ENCODE peak calls at places on chromosome 20, in four cellular contexts. One of them, this sample, is unnamed.

GRCh38 chr20:54023406-54023805 is 47.0 kb downstream of the BCAS1 start:
- DNase-seq in uterus: no peak
- DNase-seq in heart left ventricle: no peak
- DNase-seq in breast epithelium: no peak
- DNase-seq in this sample: no peak

GRCh38 chr20:62668441-62669027 is 26.2 kb downstream of the SLCO4A1 start:
- DNase-seq in heart left ventricle: peak; percentile 73
- DNase-seq in breast epithelium: peak; percentile 57
- DNase-seq in uterus: peak; percentile 68
- DNase-seq in this sample: peak; percentile 81

GRCh38 chr20:40753472-40753871 is 64.4 kb upstream of the MAFB start:
- DNase-seq in breast epithelium: no peak
- DNase-seq in uterus: no peak
- DNase-seq in heart left ventricle: no peak
- DNase-seq in this sample: no peak

GRCh38 chr20:38156888-38157634 is 8.0 kb downstream of the TGM2 start:
- DNase-seq in heart left ventricle: peak; percentile 82
- DNase-seq in uterus: peak; percentile 76
- DNase-seq in breast epithelium: no peak
- DNase-seq in this sample: no peak

GRCh38 chr20:57809661-57810172 is 99.9 kb upstream of the PMEPA1 start:
- DNase-seq in heart left ventricle: no peak
- DNase-seq in breast epithelium: peak; percentile 84
- DNase-seq in uterus: no peak
- DNase-seq in this sample: no peak

GRCh38 chr20:15236812-15237211 is 899.4 kb upstream of the FLRT3 start:
- DNase-seq in uterus: no peak
- DNase-seq in heart left ventricle: no peak
- DNase-seq in breast epithelium: no peak
- DNase-seq in this sample: peak; percentile 17

GRCh38 chr20:62208805-62209755 is 11.0 kb downstream of the HRH3 start:
- DNase-seq in breast epithelium: no peak
- DNase-seq in uterus: no peak
- DNase-seq in heart left ventricle: no peak
- DNase-seq in this sample: no peak

GRCh38 chr20:23918101-23918862 is 38.7 kb upstream of the CST5 start:
- DNase-seq in breast epithelium: no peak
- DNase-seq in uterus: no peak
- DNase-seq in heart left ventricle: no peak
- DNase-seq in this sample: no peak

GRCh38 chr20:11894072-11894471 is 23.6 kb upstream of the BTBD3 start:
- DNase-seq in heart left ventricle: no peak
- DNase-seq in uterus: no peak
- DNase-seq in breast epithelium: no peak
- DNase-seq in this sample: peak; percentile 41

GRCh38 chr20:38304845-38305447 is 990 bp downstream of the BPI start:
- DNase-seq in heart left ventricle: peak; percentile 31
- DNase-seq in breast epithelium: no peak
- DNase-seq in uterus: no peak
- DNase-seq in this sample: no peak

GRCh38 chr20:7399114-7399513 is 541.1 kb downstream of the HAO1 start:
- DNase-seq in uterus: no peak
- DNase-seq in breast epithelium: no peak
- DNase-seq in heart left ventricle: no peak
- DNase-seq in this sample: no peak

DNA sequence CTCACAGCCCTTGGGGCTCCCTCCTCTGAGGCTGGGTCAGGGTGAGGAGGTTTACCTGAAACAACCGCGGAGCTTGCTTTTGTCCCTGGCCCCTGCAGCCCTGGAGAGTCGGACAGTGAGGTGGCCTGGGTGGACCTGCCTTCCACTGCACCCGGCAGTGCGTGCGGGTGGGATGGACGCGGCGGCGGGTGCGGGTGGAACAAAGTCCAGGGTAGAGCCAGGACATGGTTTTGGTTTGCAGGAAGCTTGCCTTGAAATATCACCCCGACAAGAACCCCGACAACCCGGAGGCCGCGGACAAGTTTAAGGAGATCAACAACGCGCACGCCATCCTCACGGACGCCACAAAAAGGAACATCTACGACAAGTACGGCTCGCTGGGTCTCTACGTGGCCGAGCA is 27.1 kb downstream of the UCKL1 start:
- DNase-seq in heart left ventricle: no peak
- DNase-seq in uterus: no peak
- DNase-seq in breast epithelium: no peak
- DNase-seq in this sample: no peak
- H3K4me1 ChIP-seq in heart left ventricle: no peaks in the 10 kb centered on the region
- H3K4me1 ChIP-seq in uterus: no peaks in the 10 kb centered on the region
- H3K4me1 ChIP-seq in breast epithelium: no peaks in the 10 kb centered on the region
- H3K4me1 ChIP-seq in this sample: peaks cover 5% of the 10 kb centered on the region

DNA sequence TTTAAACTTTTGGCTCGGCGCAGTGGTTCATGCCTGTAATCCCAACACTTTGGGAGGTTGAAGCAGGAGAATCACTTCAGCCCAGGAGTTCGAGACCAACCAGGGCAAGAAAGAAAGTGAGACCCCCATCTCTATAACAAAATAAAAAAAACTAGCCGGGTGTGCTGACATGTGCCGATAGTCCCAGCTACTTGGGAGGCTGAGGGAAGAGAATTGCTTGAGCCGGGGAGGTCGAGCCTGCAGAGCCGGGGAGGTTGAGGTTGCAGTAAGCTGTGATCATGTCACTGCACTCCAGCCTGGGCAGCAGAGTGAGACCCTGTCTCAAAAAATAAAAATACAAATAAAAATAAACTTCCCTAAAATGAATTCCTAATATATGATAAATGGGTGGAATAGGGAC is 50.4 kb downstream of the ZMYND8 start:
- DNase-seq in uterus: no peak
- DNase-seq in heart left ventricle: no peak
- DNase-seq in breast epithelium: no peak
- DNase-seq in this sample: no peak
- H3K4me1 ChIP-seq in uterus: no peaks in the 10 kb centered on the region
- H3K4me1 ChIP-seq in heart left ventricle: peaks cover 21% of the 10 kb centered on the region
- H3K4me1 ChIP-seq in breast epithelium: no peaks in the 10 kb centered on the region
- H3K4me1 ChIP-seq in this sample: peaks cover 18% of the 10 kb centered on the region

DNA sequence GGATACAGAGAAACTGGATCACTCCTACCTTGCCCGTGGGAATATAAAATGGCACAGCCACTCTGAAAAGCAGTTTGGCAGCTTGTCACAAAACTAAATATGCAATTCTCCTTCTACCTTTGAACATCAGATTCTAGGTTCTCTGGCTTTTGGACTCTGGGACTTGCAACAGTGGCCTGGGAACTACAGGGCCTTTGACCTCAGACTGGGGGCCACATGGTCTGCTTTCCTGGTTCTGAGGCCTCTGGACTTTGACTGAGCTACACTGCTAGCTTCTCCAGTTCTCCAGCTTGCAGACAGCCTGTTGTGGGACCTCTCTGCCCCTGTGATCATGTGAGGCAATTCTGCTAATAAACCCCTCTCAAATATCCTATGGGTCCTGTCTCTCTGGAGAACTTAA is 168.8 kb downstream of the CDH26 start:
- DNase-seq in uterus: no peak
- DNase-seq in heart left ventricle: no peak
- DNase-seq in breast epithelium: no peak
- DNase-seq in this sample: no peak
- H3K4me1 ChIP-seq in uterus: no peaks in the 10 kb centered on the region
- H3K4me1 ChIP-seq in heart left ventricle: peaks cover 7% of the 10 kb centered on the region
- H3K4me1 ChIP-seq in breast epithelium: no peaks in the 10 kb centered on the region
- H3K4me1 ChIP-seq in this sample: no peaks in the 10 kb centered on the region

GRCh38 chr20:47317127-47317895 is 39.2 kb downstream of the ZMYND8 start:
- DNase-seq in heart left ventricle: peak; percentile 78
- DNase-seq in uterus: peak; percentile 77
- DNase-seq in breast epithelium: peak; percentile 89
- DNase-seq in this sample: peak; percentile 76
- H3K4me1 ChIP-seq in heart left ventricle: peaks cover 72% of the 10 kb centered on the region
- H3K4me1 ChIP-seq in uterus: peaks cover 28% of the 10 kb centered on the region
- H3K4me1 ChIP-seq in breast epithelium: peaks cover 54% of the 10 kb centered on the region
- H3K4me1 ChIP-seq in this sample: peaks cover 80% of the 10 kb centered on the region

DNA sequence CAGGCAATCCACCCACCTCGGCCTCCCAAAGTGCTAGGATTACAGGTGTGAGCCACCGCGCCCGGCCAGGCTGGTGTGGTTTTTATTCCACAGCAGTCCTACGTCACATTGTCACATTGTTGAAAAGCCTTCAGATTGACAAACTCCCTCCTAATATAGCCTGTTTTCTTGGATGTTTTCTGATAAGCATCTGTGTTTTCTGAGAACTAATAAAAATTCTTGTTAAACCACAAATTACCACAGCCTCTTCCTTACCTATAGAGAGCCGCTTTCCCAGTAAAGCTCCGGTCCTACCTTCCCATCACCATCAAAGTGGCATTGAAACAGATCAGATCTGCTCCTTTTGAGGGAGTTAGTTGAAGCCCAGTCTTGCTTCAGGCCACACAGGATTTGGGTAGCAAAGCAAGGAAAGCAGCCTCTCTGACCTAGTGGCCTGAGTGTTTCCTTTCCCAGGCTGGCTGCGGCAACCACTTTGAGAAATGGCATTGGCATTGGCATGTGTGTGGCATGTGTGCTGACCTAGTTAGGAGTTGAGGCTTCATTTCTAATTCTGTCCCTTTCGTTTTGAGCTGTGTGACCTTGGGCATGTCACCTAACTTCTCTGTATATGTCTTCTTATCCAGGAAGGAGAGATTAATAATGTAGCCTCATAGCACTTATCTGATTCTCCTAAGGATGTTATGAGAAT is 1.7 kb upstream of the PKIG start:
- DNase-seq in breast epithelium: no peak
- DNase-seq in uterus: no peak
- DNase-seq in heart left ventricle: no peak
- DNase-seq in this sample: no peak
- H3K4me1 ChIP-seq in breast epithelium: no peaks in the 10 kb centered on the region
- H3K4me1 ChIP-seq in uterus: peaks cover 10% of the 10 kb centered on the region
- H3K4me1 ChIP-seq in heart left ventricle: peaks cover 65% of the 10 kb centered on the region
- H3K4me1 ChIP-seq in this sample: peaks cover 57% of the 10 kb centered on the region

GRCh38 chr20:17326096-17326495 is 99.3 kb downstream of the PCSK2 start:
- DNase-seq in uterus: no peak
- DNase-seq in heart left ventricle: no peak
- DNase-seq in breast epithelium: no peak
- DNase-seq in this sample: no peak

DNA sequence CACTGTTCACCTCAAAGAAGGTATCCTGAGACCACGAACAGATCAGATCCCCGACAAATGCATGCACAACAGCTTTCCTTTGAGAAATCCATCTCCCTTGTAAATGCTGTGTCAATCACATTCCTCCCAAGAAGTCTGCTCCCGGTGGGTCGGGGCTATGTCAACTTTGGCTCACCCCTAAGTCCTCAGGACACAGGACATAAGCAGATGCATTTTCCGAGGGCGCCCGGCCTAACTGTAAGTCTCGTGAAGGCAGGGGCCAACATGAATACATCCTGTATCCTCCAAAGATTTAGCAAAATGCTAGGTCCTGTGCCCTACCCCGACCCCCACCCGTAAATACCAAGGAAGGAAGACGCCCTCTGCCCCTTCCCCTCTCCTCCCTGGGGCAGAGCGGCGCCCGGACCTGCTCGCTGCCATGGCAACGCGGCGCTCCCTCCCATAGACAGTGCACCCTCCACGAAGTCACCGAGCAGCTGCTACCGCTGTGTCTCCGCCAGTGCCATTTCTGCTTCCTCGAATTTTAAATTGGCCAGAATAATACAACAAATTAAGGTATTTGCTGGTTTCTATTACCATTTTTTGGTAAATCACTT is 100.4 kb downstream of the PCSK2 start:
- DNase-seq in breast epithelium: no peak
- DNase-seq in uterus: no peak
- DNase-seq in heart left ventricle: no peak
- DNase-seq in this sample: no peak
- H3K4me1 ChIP-seq in breast epithelium: no peaks in the 10 kb centered on the region
- H3K4me1 ChIP-seq in uterus: no peaks in the 10 kb centered on the region
- H3K4me1 ChIP-seq in heart left ventricle: no peaks in the 10 kb centered on the region
- H3K4me1 ChIP-seq in this sample: no peaks in the 10 kb centered on the region

GRCh38 chr20:36754656-36755222 is 8.8 kb upstream of the NDRG3 start:
- DNase-seq in heart left ventricle: peak; percentile 51
- DNase-seq in uterus: peak; percentile 44
- DNase-seq in breast epithelium: peak; percentile 25
- DNase-seq in this sample: peak; percentile 54
- H3K4me1 ChIP-seq in heart left ventricle: peaks cover 35% of the 10 kb centered on the region
- H3K4me1 ChIP-seq in uterus: no peaks in the 10 kb centered on the region
- H3K4me1 ChIP-seq in breast epithelium: no peaks in the 10 kb centered on the region
- H3K4me1 ChIP-seq in this sample: no peaks in the 10 kb centered on the region